ENCODE peak calls at places on chromosomes 3 and 15, in five cellular contexts. A is A673, S is mammary epithelial cell, B is coronary artery, T is fibroblast of mammary gland. L is an unnamed sample.

GRCh38 chr3:100007313-100007712 is 107.0 kb downstream of the FILIP1L start:
- DNase-seq in S (no peak), A (no peak), T (no peak), B (no peak), L (no peak)

GRCh38 chr3:7285502-7285901 is 424.6 kb downstream of the GRM7 start:
- DNase-seq in A (peak), S (peak), T (peak), B (no peak), L (no peak)

GRCh38 chr3:106302451-106303221 is 433.8 kb upstream of the CBLB start:
- DNase-seq in B (no peak), S (no peak), T (no peak), A (no peak), L (peak)

GRCh38 chr3:195544634-195545033 is 1.5 kb upstream of the PPP1R2 start:
- DNase-seq in T (no peak), S (no peak), B (no peak), A (no peak), L (no peak)

GRCh38 chr3:31014317-31015040 is 120.0 kb upstream of the GADL1 start:
- DNase-seq in B (no peak), A (no peak), T (peak), S (peak), L (no peak)

GRCh38 chr15:81276967-81277366 is 47.0 kb downstream of the STARD5 start:
- DNase-seq in B (no peak), T (no peak), S (no peak), A (no peak), L (no peak)

GRCh38 chr3:193945126-193945525 is 190.8 kb upstream of the HES1 start:
- DNase-seq in A (no peak), T (no peak), B (no peak), S (no peak), L (no peak)

GRCh38 chr3:73490453-73491311 is 134.1 kb downstream of the PDZRN3 start:
- DNase-seq in S (no peak), A (no peak), B (no peak), T (peak), L (no peak)

GRCh38 chr15:57505949-57506391 is 85.7 kb upstream of the MYZAP start:
- DNase-seq in A (no peak), S (peak), T (no peak), B (peak), L (no peak)

GRCh38 chr15:43239732-43240491 is 19.1 kb upstream of the EPB42 start:
- DNase-seq in T (no peak), B (peak), A (no peak), S (peak), L (peak)

GRCh38 chr3:110457508-110457907 is 614.1 kb upstream of the NECTIN3 start:
- DNase-seq in A (no peak), S (no peak), T (no peak), B (no peak), L (no peak)

GRCh38 chr3:127718244-127718915 is 45.6 kb downstream of the ABTB1 start:
- DNase-seq in A (no peak), S (no peak), T (no peak), B (no peak), L (no peak)

GRCh38 chr15:99931703-99932603 is 198.7 kb upstream of the LYSMD4 start:
- DNase-seq in T (no peak), S (peak), B (no peak), A (no peak), L (no peak)

GRCh38 chr15:65038838-65039237 is 6.3 kb upstream of the SLC51B start:
- DNase-seq in T (no peak), A (no peak), B (no peak), S (no peak), L (no peak)

GRCh38 chr3:197613187-197613586 is 57.4 kb upstream of the BDH1 start:
- DNase-seq in T (no peak), B (no peak), S (no peak), A (no peak), L (no peak)

GRCh38 chr15:69126054-69126469 is 34.4 kb upstream of the GLCE start:
- DNase-seq in A (no peak), B (no peak), S (no peak), T (peak), L (no peak)

GRCh38 chr15:69869881-69870465 is 227.7 kb downstream of the TLE3 start:
- DNase-seq in T (no peak), S (no peak), B (no peak), A (no peak), L (no peak)

GRCh38 chr3:23028294-23028693 is 174.8 kb upstream of the UBE2E2 start:
- DNase-seq in A (no peak), S (no peak), T (no peak), B (no peak), L (no peak)

GRCh38 chr15:96477227-96477626 is 146.7 kb downstream of the NR2F2 start:
- DNase-seq in B (no peak), A (no peak), S (no peak), T (no peak), L (no peak)
- TF ChIP-seq CTCF in B (no peak), A (no peak), S (no peak), T (no peak), L (no peak)

DNA sequence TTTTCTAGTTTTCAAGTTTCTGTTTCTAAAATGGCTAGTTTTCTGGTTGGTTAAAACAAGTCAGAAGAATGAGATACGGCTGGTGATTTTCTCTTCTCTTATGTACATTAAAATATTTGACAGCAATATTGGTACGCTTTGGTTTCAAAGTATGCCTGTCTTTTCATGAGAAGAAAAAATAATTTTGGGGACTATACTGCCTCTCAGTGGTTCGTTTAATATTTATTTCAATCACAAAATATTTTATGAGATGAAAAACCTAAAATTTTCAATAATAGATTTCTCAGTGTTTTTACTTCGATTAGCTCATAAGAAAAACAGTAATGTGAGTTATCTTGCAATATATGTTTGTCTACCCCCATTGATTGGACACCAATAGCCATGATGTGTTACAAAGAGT is 72.8 kb upstream of the AADACL2 start:
- DNase-seq in A (peak), S (no peak), B (no peak), T (peak), L (no peak)
- TF ChIP-seq CTCF in A (peak), S (peak), B (no peak), T (no peak), L (no peak)

GRCh38 chr15:66220587-66220986 is 33.0 kb downstream of the MEGF11 start:
- DNase-seq in B (no peak), T (no peak), S (no peak), A (no peak), L (no peak)
- TF ChIP-seq CTCF in B (no peak), T (no peak), S (no peak), A (peak), L (no peak)

GRCh38 chr15:34618073-34618472 is 34.6 kb upstream of the GOLGA8B start:
- DNase-seq in B (no peak), S (no peak), A (no peak), T (no peak), L (no peak)

GRCh38 chr15:34619151-34619550 is 35.7 kb upstream of the GOLGA8B start:
- DNase-seq in S (no peak), A (no peak), B (no peak), T (no peak), L (no peak)

GRCh38 chr15:34613997-34614396 is 30.5 kb upstream of the GOLGA8B start:
- DNase-seq in T (no peak), B (no peak), A (peak), S (no peak), L (no peak)

GRCh38 chr15:34620122-34620521 is 36.7 kb upstream of the GOLGA8B start:
- DNase-seq in B (no peak), S (no peak), A (no peak), T (no peak), L (no peak)

GRCh38 chr15:34616613-34617012 is 33.2 kb upstream of the GOLGA8B start:
- DNase-seq in B (no peak), T (peak), S (peak), A (peak), L (no peak)
- TF ChIP-seq CTCF in B (no peak), T (peak), S (peak), A (peak), L (no peak)

GRCh38 chr3:160684368-160684740 is 7.4 kb downstream of the ARL14 start:
- DNase-seq in B (no peak), T (no peak), A (no peak), S (no peak), L (no peak)

GRCh38 chr3:160691962-160692361 is 15.0 kb downstream of the ARL14 start:
- DNase-seq in B (no peak), T (no peak), S (no peak), A (no peak), L (no peak)

GRCh38 chr3:160685144-160685766 is 8.3 kb downstream of the ARL14 start:
- DNase-seq in T (no peak), S (no peak), A (no peak), B (no peak), L (no peak)

GRCh38 chr3:160691151-160691550 is 14.2 kb downstream of the ARL14 start:
- DNase-seq in A (no peak), B (no peak), S (no peak), T (no peak), L (no peak)

GRCh38 chr3:160686955-160687535 is 10.1 kb downstream of the ARL14 start:
- DNase-seq in S (no peak), A (peak), B (no peak), T (peak), L (peak)
- TF ChIP-seq CTCF in S (peak), A (peak), B (no peak), T (peak), L (no peak)

DNA sequence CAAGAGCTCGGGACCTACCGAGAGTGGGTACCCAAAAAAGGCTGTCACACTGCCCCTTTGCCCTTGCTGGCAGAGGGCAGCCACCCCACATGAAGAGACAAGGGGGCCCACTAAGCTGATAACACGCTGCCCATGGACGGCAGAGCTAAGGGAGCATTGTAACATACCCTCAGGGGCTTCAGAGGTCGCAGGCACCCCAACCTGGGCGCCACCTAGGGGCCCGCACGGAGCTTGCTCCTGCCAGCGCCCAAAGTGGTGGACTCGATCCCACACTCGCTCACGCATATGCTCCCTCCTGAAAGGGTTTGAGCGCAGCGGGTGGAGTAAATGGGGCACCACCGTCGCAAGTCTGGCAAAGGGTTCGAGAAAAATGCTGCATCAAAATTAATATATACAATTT is 975.4 kb downstream of the ZPLD1 start:
- DNase-seq in S (no peak), B (no peak), T (no peak), A (no peak), L (no peak)
- TF ChIP-seq CTCF in S (peak), B (no peak), T (no peak), A (peak), L (peak)

GRCh38 chr3:62110801-62111200 is 262.5 kb downstream of the FEZF2 start:
- DNase-seq in S (no peak), T (no peak), B (no peak), A (no peak), L (no peak)
- TF ChIP-seq CTCF in S (no peak), T (no peak), B (no peak), A (no peak), L (no peak)

DNA sequence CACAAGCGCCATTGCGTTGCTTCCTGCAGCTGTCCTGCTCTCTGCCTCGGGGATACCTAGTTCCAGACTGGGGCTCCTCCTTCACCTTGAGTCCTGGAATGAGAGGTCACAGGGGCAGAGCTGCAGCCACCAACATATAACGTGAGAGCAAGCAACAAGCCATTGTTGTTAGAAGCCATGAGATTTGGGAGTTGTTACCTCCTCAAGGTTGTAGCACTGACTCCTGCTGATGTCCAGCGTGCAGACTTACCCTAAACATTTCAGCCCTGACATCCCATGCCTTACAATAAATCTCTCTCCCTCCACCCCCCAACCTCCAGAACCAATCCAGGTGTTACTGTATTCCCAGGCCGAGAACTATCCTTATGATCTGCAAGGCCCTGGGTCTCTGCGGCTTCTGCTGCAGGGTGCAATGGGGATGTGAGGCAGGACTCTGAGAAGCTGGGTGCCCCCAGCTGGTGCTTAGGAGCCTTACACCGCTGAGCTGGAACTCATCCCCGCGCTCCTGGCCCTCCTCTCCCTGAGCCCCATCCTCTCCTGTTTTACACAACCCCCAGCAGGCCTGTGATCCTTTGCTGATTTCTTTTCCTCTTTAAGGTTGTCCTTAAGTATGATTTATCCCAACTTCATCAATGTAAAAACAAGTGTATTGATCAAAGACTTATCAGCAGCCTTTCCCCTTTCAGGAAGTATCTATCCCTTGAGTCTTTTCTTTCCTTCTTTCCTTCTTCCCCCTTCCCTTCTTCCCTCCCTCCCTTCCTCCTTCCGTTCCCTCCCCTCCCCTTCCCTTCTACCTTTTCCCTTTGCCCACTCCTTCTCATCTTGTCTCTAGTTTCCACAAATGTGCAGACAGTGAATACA is 84.2 kb upstream of the ABHD2 start:
- DNase-seq in B (no peak), T (peak), A (peak), S (no peak), L (peak)
- TF ChIP-seq CTCF in B (peak), T (peak), A (peak), S (peak), L (no peak)

GRCh38 chr15:75307778-75308390 is 25.2 kb downstream of the GOLGA6D start:
- DNase-seq in B (no peak), A (peak), T (peak), S (peak), L (peak)
- TF ChIP-seq CTCF in B (no peak), A (peak), T (peak), S (peak), L (peak)

GRCh38 chr3:154334973-154335420 is 10.7 kb upstream of the DHX36 start:
- DNase-seq in A (peak), T (peak), S (peak), B (no peak), L (peak)
- TF ChIP-seq CTCF in A (peak), T (peak), S (peak), B (peak), L (peak)

L was measured in GM13976.